ENCODE peak calls at places on chromosomes 1 and 21, in eight cellular contexts. H, B, P, A, G, J, K and O are unnamed samples.

GRCh38 chr1:19825298-19825697 is 10.2 kb upstream of the RNF186 start:
- DNase-seq in K (no peak), A (no peak), G (no peak), J (no peak), H (no peak), P (no peak), B (no peak), O (no peak)

GRCh38 chr1:64908567-64908966 is 57.8 kb downstream of the JAK1 start:
- DNase-seq in J (no peak), B (no peak), A (no peak), H (no peak), P (no peak), K (no peak), G (no peak), O (no peak)

GRCh38 chr1:17199267-17200044 is 5.5 kb upstream of the PADI1 start:
- DNase-seq in A (no peak), G (no peak), P (no peak), J (no peak), K (no peak), H (no peak), B (no peak), O (peak; percentile 44)

GRCh38 chr1:181551249-181551648 is 67.9 kb downstream of the CACNA1E start:
- DNase-seq in J (peak; percentile 53), G (no peak), P (peak; percentile 85), A (no peak), B (no peak), H (no peak), K (no peak), O (no peak)

GRCh38 chr1:87506147-87506546 is 177.5 kb downstream of the LMO4 start:
- DNase-seq in J (no peak), K (no peak), A (no peak), B (no peak), P (no peak), G (peak; percentile 41), H (no peak), O (no peak)

GRCh38 chr1:203486618-203487370 is 7.2 kb upstream of the OPTC start:
- DNase-seq in H (no peak), P (no peak), K (no peak), B (no peak), J (no peak), A (no peak), G (no peak), O (peak; percentile 28)

GRCh38 chr21:42385619-42386018 is 10.2 kb downstream of the TMPRSS3 start:
- DNase-seq in K (peak; percentile 22), H (no peak), J (no peak), P (no peak), A (peak; percentile 1), G (no peak), B (no peak), O (no peak)

GRCh38 chr1:31807273-31808048 is 8.4 kb downstream of the SPOCD1 start:
- DNase-seq in G (no peak), K (no peak), H (no peak), B (no peak), P (no peak), J (no peak), A (no peak), O (no peak)

GRCh38 chr1:107748529-107748928 is 216.5 kb downstream of the VAV3 start:
- DNase-seq in B (no peak), K (no peak), H (no peak), G (peak; percentile 56), A (no peak), P (no peak), J (no peak), O (peak; percentile 71)

GRCh38 chr1:166597516-166597915 is 241.8 kb upstream of the POGK start:
- DNase-seq in A (no peak), J (no peak), K (no peak), B (no peak), H (no peak), P (no peak), G (no peak), O (no peak)

GRCh38 chr1:86016076-86016746 is 140.4 kb downstream of the COL24A1 start:
- DNase-seq in A (no peak), K (no peak), B (no peak), P (no peak), G (no peak), J (no peak), H (no peak), O (peak; percentile 18)

GRCh38 chr1:165228676-165229075 is 127.8 kb downstream of the LMX1A start:
- DNase-seq in K (no peak), J (no peak), B (no peak), H (no peak), P (no peak), G (peak; percentile 33), A (no peak), O (peak; percentile 41)

GRCh38 chr1:165239873-165240272 is 116.6 kb downstream of the LMX1A start:
- DNase-seq in H (no peak), G (no peak), B (no peak), A (no peak), K (no peak), P (no peak), J (no peak), O (no peak)

GRCh38 chr1:165235158-165235776 is 121.2 kb downstream of the LMX1A start:
- DNase-seq in B (no peak), K (peak; percentile 77), P (no peak), J (peak; percentile 65), H (no peak), A (no peak), G (no peak), O (no peak)

GRCh38 chr1:165235777-165236285 is 120.7 kb downstream of the LMX1A start:
- DNase-seq in K (no peak), H (no peak), J (peak; percentile 57), A (no peak), G (no peak), B (no peak), P (no peak), O (no peak)

DNA sequence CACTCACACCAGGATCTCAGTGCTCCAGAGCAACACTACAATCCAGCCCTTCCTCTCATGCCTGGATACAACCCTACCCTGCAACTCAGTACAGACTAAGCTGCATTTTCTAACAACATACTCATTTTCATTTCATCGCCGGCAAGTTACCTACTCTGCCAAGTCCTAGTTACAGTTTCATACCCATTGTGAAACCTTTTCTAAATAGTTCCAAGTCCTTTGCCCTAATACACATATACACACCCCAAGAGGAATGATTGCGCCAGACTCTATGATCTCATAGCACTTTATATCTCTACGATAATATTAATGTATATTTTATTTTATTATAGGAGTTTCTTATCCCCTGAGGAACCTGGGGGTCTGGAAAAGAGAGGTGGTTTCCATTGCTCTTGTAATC is 122.4 kb downstream of the LMX1A start:
- DNase-seq in B (no peak), G (no peak), A (no peak), K (no peak), H (no peak), J (no peak), P (no peak), O (no peak)
- H3K27me3 ChIP-seq in B (peaks cover 36% of the 10 kb centered on the region), G (peaks cover 69% of the 10 kb centered on the region), A (peaks cover 3% of the 10 kb centered on the region), K (peaks cover 70% of the 10 kb centered on the region), H (peaks cover 10% of the 10 kb centered on the region), J (peaks cover 35% of the 10 kb centered on the region), P (peaks cover 48% of the 10 kb centered on the region), O (peaks cover 22% of the 10 kb centered on the region)

DNA sequence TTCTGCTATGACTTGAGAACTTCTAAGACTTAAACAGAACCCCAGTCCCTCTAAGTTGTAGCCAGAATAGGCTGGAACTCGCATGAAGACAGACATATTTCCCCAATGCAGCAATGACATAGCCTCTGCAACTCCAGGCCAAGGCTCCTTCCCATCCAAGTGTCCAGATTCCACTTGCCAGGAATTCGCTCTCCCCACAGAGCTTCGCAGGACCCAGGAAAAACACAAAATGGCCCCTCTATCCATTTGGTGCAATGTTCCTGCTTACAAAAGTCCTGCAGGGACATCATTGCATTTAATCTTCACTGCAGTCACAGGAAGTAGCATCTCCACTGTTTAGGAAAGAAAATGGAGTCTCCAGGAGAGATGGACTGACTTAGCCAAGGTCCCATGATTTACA is 147.5 kb upstream of the KLHDC7A start:
- DNase-seq in P (no peak), H (no peak), B (no peak), J (no peak), K (no peak), G (no peak), A (no peak), O (no peak)
- H3K27me3 ChIP-seq in P (no peaks in the 10 kb centered on the region), H (no peaks in the 10 kb centered on the region), B (peaks cover 17% of the 10 kb centered on the region), J (no peaks in the 10 kb centered on the region), K (peaks cover 35% of the 10 kb centered on the region), G (peaks cover 2% of the 10 kb centered on the region), A (no peaks in the 10 kb centered on the region), O (no peaks in the 10 kb centered on the region)

GRCh38 chr1:34705077-34705476 is 49.8 kb upstream of the GJB5 start:
- DNase-seq in J (no peak), B (no peak), P (no peak), G (no peak), K (no peak), H (no peak), A (no peak), O (no peak)
- H3K27me3 ChIP-seq in J (peaks cover 14% of the 10 kb centered on the region), B (peaks cover 24% of the 10 kb centered on the region), P (no peaks in the 10 kb centered on the region), G (peaks cover 79% of the 10 kb centered on the region), K (peaks cover 22% of the 10 kb centered on the region), H (no peaks in the 10 kb centered on the region), A (no peaks in the 10 kb centered on the region), O (peaks cover 15% of the 10 kb centered on the region)

GRCh38 chr1:228511539-228512445 is 24.6 kb downstream of the RNF187 start:
- DNase-seq in G (no peak), J (no peak), B (no peak), K (no peak), H (no peak), A (no peak), P (no peak), O (no peak)
- H3K27me3 ChIP-seq in G (peaks cover 21% of the 10 kb centered on the region), J (peaks cover 52% of the 10 kb centered on the region), B (peaks cover 8% of the 10 kb centered on the region), K (peaks cover 11% of the 10 kb centered on the region), H (no peaks in the 10 kb centered on the region), A (no peaks in the 10 kb centered on the region), P (no peaks in the 10 kb centered on the region), O (peaks cover 30% of the 10 kb centered on the region)

DNA sequence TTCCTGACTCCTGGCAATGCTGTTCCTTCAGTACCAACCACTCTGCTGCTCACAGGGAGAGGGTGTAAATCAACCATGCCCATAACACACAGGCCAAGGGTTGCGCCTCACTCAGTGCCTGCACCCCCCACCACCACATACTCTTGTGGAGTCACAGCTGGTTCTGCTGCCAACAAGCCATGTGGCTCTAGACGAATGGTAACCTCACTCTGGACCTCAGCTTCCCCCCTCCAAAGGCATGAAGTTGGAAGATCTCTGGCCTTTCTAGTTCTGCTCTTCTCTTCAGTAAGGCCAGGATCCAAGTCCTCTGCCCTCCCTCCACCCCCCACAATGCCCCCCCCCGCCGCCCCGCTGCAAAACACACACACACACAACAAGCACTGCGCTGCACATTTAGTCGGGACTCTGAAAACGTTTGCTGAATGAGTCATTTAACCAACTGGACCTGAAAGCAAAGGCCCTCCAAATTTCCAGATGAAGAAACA is 1.7 kb upstream of the GLIS1 start:
- DNase-seq in B (no peak), H (no peak), P (no peak), A (no peak), K (no peak), G (peak; percentile 74), J (no peak), O (peak; percentile 77)
- H3K27me3 ChIP-seq in B (peaks cover 14% of the 10 kb centered on the region), H (peaks cover 6% of the 10 kb centered on the region), P (no peaks in the 10 kb centered on the region), A (peaks cover 2% of the 10 kb centered on the region), K (peaks cover 84% of the 10 kb centered on the region), G (no peaks in the 10 kb centered on the region), J (peaks cover 62% of the 10 kb centered on the region), O (no peaks in the 10 kb centered on the region)